ENCODE peak calls at places on chromosomes 2 and 18, in ten cellular contexts. O is RPMI7951; I is suprapubic skin; N is non-pigmented ciliary epithelial cell; D is HEK293T; B is ELR; T is K562; X is M059J; H is chondrocyte; Q is T-helper 2 cell treated with Interferon-gamma antibody and Interleukin-4, amounts not matched to agents 5 μg/mL and 100 μg/mL, for 36 hours. Z is an unnamed sample.

GRCh38 chr2:8389373-8390108 is 292.3 kb upstream of the ID2 start:
- DNase-seq in Q (no peak), B (no peak), N (no peak), I (no peak), T (no peak), X (no peak), D (no peak), O (no peak), H (no peak), Z (no peak)

GRCh38 chr18:57789105-57789504 is 14.0 kb downstream of the ATP8B1 start:
- DNase-seq in H (no peak), D (no peak), O (peak), B (peak), I (no peak), T (no peak), Q (no peak), N (no peak), X (peak), Z (no peak)

GRCh38 chr2:172829229-172829628 is 93.6 kb downstream of the RAPGEF4 start:
- DNase-seq in H (no peak), I (no peak), Q (no peak), N (peak), D (no peak), T (no peak), O (peak), X (peak), B (peak), Z (no peak)

GRCh38 chr2:174771631-174772491 is 7.6 kb upstream of the CHRNA1 start:
- DNase-seq in H (no peak), T (peak), X (peak), D (peak), B (peak), N (no peak), O (peak), Q (peak), I (no peak), Z (peak)

GRCh38 chr18:21004721-21005120 is 106.9 kb downstream of the ROCK1 start:
- DNase-seq in Q (no peak), H (no peak), X (peak), D (no peak), T (no peak), N (peak), I (no peak), O (peak), B (peak), Z (no peak)

GRCh38 chr2:106144621-106145331 is 49.3 kb downstream of the UXS1 start:
- DNase-seq in T (no peak), X (no peak), D (no peak), B (no peak), N (no peak), I (no peak), H (no peak), O (no peak), Q (no peak), Z (peak)

GRCh38 chr2:95004702-95005101 is 20.8 kb upstream of the MAL start:
- DNase-seq in O (peak), T (no peak), Q (no peak), H (peak), N (no peak), B (no peak), D (no peak), I (no peak), X (peak), Z (no peak)

GRCh38 chr2:214076527-214076926 is 334.3 kb upstream of the VWC2L start:
- DNase-seq in D (no peak), O (peak), T (no peak), N (no peak), X (peak), H (no peak), I (no peak), Q (no peak), B (peak), Z (no peak)

GRCh38 chr2:15284601-15285000 is 276.5 kb downstream of the NBAS start:
- DNase-seq in Q (no peak), H (no peak), O (no peak), D (no peak), T (no peak), N (no peak), X (no peak), I (no peak), B (no peak), Z (no peak)

GRCh38 chr2:208584387-208584965 is 177.9 kb downstream of the PTH2R start:
- DNase-seq in T (no peak), B (no peak), O (no peak), Q (no peak), I (no peak), X (no peak), D (no peak), N (no peak), H (no peak), Z (no peak)

GRCh38 chr18:48991299-48992055 is 40.7 kb upstream of the SMAD7 start:
- DNase-seq in I (no peak), Q (no peak), N (no peak), H (peak), T (no peak), O (no peak), B (no peak), X (peak), D (no peak), Z (no peak)

GRCh38 chr18:45962461-45962860 is 4.7 kb downstream of the EPG5 start:
- DNase-seq in D (no peak), O (peak), Q (peak), X (peak), B (peak), T (peak), N (peak), I (no peak), H (no peak), Z (peak)

GRCh38 chr2:28684142-28684858 is 67.3 kb upstream of the PPP1CB start:
- DNase-seq in X (no peak), N (no peak), I (no peak), H (no peak), B (no peak), O (no peak), T (peak), Q (no peak), D (no peak), Z (no peak)

GRCh38 chr2:237390235-237390634 is 23.7 kb downstream of the COL6A3 start:
- DNase-seq in Q (no peak), T (no peak), X (no peak), O (peak), N (no peak), H (no peak), B (no peak), D (no peak), I (no peak), Z (no peak)

GRCh38 chr2:85413592-85414421 is 3.6 kb upstream of the CAPG start:
- DNase-seq in B (peak), N (no peak), O (no peak), T (peak), I (no peak), H (no peak), Q (peak), X (peak), D (no peak), Z (peak)

GRCh38 chr2:14776216-14776615 is 143.7 kb downstream of the LRATD1 start:
- DNase-seq in O (no peak), N (no peak), T (no peak), X (peak), H (no peak), B (no peak), D (no peak), I (no peak), Q (no peak), Z (no peak)

GRCh38 chr18:34493566-34494358 is 216.3 kb upstream of the DTNA start:
- DNase-seq in T (no peak), I (no peak), N (no peak), X (no peak), B (no peak), D (peak), H (peak), Q (peak), O (peak), Z (peak)